ENCODE peak calls at places on chromosomes 11 and 22, in four cellular contexts. R is Panc1, H is breast epithelium, P is HepG2. Z is an unnamed sample.
A peak's percentile ranks its signal among the peaks of the same experiment; 100 is the strongest.

GRCh38 chr11:76236092-76237026 is 30.1 kb upstream of the WNT11 start:
- DNase-seq in R (no peak), H (no peak), P (no peak), Z (peak; percentile 52)

GRCh38 chr22:38240734-38241252 is 32.0 kb downstream of the TMEM184B start:
- DNase-seq in R (no peak), H (peak; percentile 42), P (no peak), Z (no peak)

GRCh38 chr11:31340903-31341572 is 28.5 kb downstream of the DCDC1 start:
- DNase-seq in R (peak; percentile 13), H (no peak), P (peak; percentile 45), Z (no peak)

GRCh38 chr11:12449961-12450715 is 72.8 kb downstream of the PARVA start:
- DNase-seq in R (no peak), H (no peak), P (no peak), Z (no peak)

GRCh38 chr22:20779813-20780148 is 5.9 kb downstream of the SERPIND1 start:
- DNase-seq in R (no peak), H (no peak), P (no peak), Z (no peak)

GRCh38 chr22:47629273-47629711 is 866.8 kb downstream of the TBC1D22A start:
- DNase-seq in R (no peak), H (peak; percentile 3), P (no peak), Z (no peak)

GRCh38 chr11:2924821-2925675 is 4.2 kb downstream of the PHLDA2 start:
- DNase-seq in R (no peak), H (no peak), P (no peak), Z (no peak)

GRCh38 chr11:80163011-80163410 is 722.2 kb upstream of the TENM4 start:
- DNase-seq in R (no peak), H (no peak), P (no peak), Z (no peak)

GRCh38 chr22:26398741-26399153 is 30.3 kb upstream of the ASPHD2 start:
- DNase-seq in R (peak; percentile 15), H (peak; percentile 25), P (no peak), Z (peak; percentile 22)

GRCh38 chr11:44325698-44326097 is 15.8 kb upstream of the ALX4 start:
- DNase-seq in R (no peak), H (no peak), P (no peak), Z (no peak)

GRCh38 chr11:118921121-118921928 is 4.4 kb downstream of the BCL9L start:
- DNase-seq in R (no peak), H (no peak), P (peak; percentile 94), Z (no peak)

GRCh38 chr11:33324211-33324985 is 67.2 kb downstream of the HIPK3 start:
- DNase-seq in R (no peak), H (no peak), P (no peak), Z (no peak)

GRCh38 chr11:108635106-108635505 is 29.8 kb upstream of the DDX10 start:
- DNase-seq in R (no peak), H (no peak), P (no peak), Z (no peak)

GRCh38 chr11:35321532-35322320 is 97.6 kb downstream of the SLC1A2 start:
- DNase-seq in R (no peak), H (no peak), P (no peak), Z (no peak)

GRCh38 chr11:128299132-128299726 is 288.1 kb downstream of the ETS1 start:
- DNase-seq in R (no peak), H (peak; percentile 37), P (no peak), Z (no peak)

GRCh38 chr11:117876341-117877119 is at the start of gene FXYD6:
- DNase-seq in R (no peak), H (no peak), P (no peak), Z (no peak)

GRCh38 chr11:95453616-95454118 is 222.7 kb upstream of the SESN3 start:
- DNase-seq in R (no peak), H (peak; percentile 91), P (no peak), Z (no peak)

GRCh38 chr22:39651783-39652058 is 81.2 kb downstream of the CACNA1I start:
- DNase-seq in R (no peak), H (no peak), P (no peak), Z (no peak)

GRCh38 chr22:19360862-19361261 is 69.3 kb upstream of the CLTCL1 start:
- DNase-seq in R (no peak), H (no peak), P (no peak), Z (no peak)

GRCh38 chr11:69249641-69250502 is 44.1 kb upstream of the MYEOV start:
- DNase-seq in R (no peak), H (no peak), P (no peak), Z (no peak)

GRCh38 chr22:25892678-25893077 is 150.7 kb downstream of the MYO18B start:
- DNase-seq in R (no peak), H (no peak), P (no peak), Z (no peak)

DNA sequence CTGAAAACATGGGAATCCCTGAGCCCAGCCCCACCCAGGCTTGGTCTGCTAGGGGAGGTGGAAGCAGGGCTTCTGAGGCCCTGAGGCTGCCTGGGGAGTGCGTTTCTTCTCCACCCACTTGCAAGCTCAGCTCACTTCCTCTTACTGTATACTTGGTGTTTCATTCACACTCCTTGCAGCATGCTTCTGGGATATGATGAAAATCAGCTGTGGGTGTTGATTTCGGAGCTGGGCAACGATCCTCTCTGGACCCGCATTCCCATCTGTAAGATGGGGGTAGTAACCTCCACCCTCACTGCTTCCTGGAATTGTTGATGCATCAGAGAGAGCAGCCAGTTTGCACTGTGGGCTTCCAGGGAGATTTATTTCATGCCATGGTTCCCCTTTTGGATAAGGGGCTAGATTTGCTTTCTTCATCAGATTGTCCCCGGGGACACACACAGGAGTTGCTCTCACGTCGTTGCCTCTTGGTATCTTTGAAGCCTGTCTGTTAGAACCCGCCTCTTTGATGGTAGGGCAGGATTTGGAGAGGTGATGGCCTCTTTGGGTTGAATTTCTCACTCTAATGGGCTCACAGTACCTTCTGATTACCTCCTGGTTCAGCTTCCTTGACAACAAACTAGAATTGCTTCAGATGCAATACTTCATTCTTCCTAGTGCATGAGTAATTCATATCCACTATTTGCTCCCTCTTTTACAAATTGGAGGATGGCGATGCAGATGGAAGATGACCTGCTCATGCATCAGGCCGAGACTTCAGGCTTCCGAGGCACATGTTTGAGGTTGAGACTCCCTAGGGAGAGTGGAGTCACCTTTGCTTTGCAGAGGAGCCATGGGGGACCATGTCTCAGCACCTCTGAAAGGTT is 40.4 kb downstream of the BCR start:
- DNase-seq in R (no peak), H (no peak), P (no peak), Z (no peak)
- TF ChIP-seq POLR2AphosphoS5 in R (no peak), H (no peak), P (no peak), Z (no peak)

DNA sequence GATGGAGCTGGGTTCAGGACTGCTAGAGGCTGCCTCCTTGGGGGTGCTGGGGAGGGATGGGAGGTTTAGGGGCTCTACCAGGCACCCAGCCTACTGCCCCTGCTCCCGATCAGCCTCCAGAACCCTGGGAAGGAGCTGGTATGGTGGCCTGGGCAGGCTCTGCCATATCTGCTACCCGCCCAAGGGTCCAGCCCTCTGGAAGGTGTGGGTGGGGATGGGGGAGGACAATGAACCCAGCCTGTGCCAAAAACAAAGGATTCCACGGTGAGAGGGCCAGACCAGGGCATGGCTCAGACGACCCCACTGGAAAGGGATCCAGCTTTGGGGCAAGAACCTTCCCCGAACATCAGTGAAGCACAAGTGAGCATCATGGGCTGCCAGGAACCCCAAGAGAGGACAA is 3.0 kb downstream of the CASTOR1 start:
- DNase-seq in R (no peak), H (no peak), P (no peak), Z (no peak)
- TF ChIP-seq POLR2AphosphoS5 in R (no peak), H (no peak), P (no peak), Z (no peak)

DNA sequence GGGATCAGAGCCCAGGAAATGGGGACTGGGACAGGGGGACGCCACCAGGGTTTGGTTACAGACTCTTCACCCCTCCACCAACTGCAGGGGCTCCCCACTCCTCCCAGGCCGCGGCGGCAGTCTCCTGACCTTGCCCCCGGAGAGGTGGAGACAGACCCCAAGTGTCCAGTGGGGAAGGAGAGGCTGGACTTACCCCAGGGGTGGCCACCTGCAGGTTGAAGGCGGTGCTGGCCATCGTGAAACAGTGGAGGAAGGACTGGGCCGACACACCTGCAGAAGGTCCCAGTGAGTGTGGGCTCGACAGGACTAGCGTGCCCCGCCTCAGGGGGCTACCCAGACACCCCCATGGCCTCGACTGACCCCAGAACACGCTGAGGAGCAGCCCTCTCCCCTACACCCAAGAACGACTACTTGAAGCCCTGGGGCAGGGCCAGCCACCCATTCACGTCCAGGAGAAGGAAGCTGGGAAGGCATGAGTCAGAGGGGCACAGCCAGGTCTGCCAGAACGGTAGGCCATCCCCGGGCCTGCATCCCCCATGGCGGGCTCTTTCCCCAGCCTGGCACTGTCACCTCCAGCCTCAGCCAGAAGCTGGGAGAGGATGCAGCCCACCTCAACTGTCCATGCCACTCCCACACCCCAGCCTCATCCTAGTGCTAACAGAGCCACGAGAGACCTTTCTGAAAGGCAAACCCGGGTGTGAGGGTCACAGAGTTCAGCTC is 2.3 kb downstream of the GATD1 start:
- DNase-seq in R (no peak), H (no peak), P (no peak), Z (no peak)
- TF ChIP-seq POLR2AphosphoS5 in R (no peak), H (no peak), P (no peak), Z (no peak)

GRCh38 chr22:42991010-42991651 is 23.8 kb downstream of the PACSIN2 start:
- DNase-seq in R (no peak), H (no peak), P (no peak), Z (no peak)
- TF ChIP-seq POLR2AphosphoS5 in R (no peak), H (no peak), P (no peak), Z (no peak)

GRCh38 chr22:42942351-42942750 is 72.6 kb downstream of the PACSIN2 start:
- DNase-seq in R (no peak), H (no peak), P (no peak), Z (no peak)

GRCh38 chr22:42938976-42939375 is 76.0 kb downstream of the PACSIN2 start:
- DNase-seq in R (no peak), H (peak; percentile 42), P (no peak), Z (no peak)

GRCh38 chr22:42939451-42939881 is 75.5 kb downstream of the PACSIN2 start:
- DNase-seq in R (no peak), H (no peak), P (no peak), Z (no peak)

GRCh38 chr22:42938449-42938848 is 76.5 kb downstream of the PACSIN2 start:
- DNase-seq in R (no peak), H (peak; percentile 66), P (no peak), Z (no peak)

GRCh38 chr22:42939941-42940653 is 74.9 kb downstream of the PACSIN2 start:
- DNase-seq in R (peak; percentile 78), H (peak; percentile 49), P (peak; percentile 88), Z (no peak)
- TF ChIP-seq POLR2AphosphoS5 in R (no peak), H (peak; percentile 34), P (no peak), Z (no peak)

DNA sequence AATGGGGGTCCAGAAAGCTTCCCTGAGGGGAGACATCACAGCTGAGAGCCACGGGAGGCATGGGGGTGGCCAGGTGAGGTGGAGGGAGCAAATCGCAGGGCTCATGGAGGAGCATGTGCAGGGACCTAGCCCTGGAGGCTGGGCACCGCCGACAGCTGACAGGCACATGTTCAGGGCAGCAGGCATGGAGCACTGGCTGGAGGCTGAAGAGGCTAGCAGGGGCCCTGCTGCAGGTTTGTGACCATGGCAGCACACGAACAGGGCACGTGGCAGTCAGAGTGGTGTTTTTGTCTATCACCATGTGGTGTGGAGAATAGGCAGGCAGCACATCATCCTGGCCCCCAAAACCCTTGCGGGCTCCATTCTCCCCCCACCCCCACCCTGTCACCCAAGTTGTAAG is 10.1 kb upstream of the CDC42EP2 start:
- DNase-seq in R (no peak), H (no peak), P (no peak), Z (no peak)
- TF ChIP-seq POLR2AphosphoS5 in R (no peak), H (no peak), P (no peak), Z (no peak)

GRCh38 chr22:49760280-49760629 is 67.4 kb downstream of the BRD1 start:
- DNase-seq in R (no peak), H (no peak), P (no peak), Z (no peak)
- TF ChIP-seq POLR2AphosphoS5 in R (no peak), H (no peak), P (no peak), Z (no peak)

GRCh38 chr11:46701078-46701654 is 335 bp downstream of the ZNF408 start:
- DNase-seq in R (no peak), H (no peak), P (no peak), Z (no peak)
- TF ChIP-seq POLR2AphosphoS5 in R (no peak), H (no peak), P (peak; percentile 51), Z (no peak)